ENCODE peak calls at places on chromosome 12, in eight cellular contexts. T is GM20000; F is HTR-8/SVneo; Q is fibroblast of gingiva; B is effector memory CD8-positive, alpha-beta T cell; X is tibial artery; R is HFFc6; D is frontal cortex. V is an unnamed sample.

GRCh38 chr12:122473543-122474323 is 27.0 kb downstream of the ZCCHC8 start:
- DNase-seq in T (peak), F (no peak), Q (no peak), B (no peak), X (no peak), R (no peak), D (no peak), V (peak)

GRCh38 chr12:106171117-106171750 is 32.5 kb upstream of the NUAK1 start:
- DNase-seq in T (no peak), F (no peak), Q (peak), B (no peak), X (no peak), R (no peak), D (no peak), V (no peak)

GRCh38 chr12:67710582-67710981 is 62.0 kb downstream of the DYRK2 start:
- DNase-seq in T (peak), F (no peak), Q (no peak), B (no peak), X (no peak), R (peak), D (no peak), V (peak)

GRCh38 chr12:26863515-26863914 is 30.5 kb upstream of the ITPR2 start:
- DNase-seq in T (no peak), F (no peak), Q (no peak), B (no peak), X (no peak), R (no peak), D (no peak), V (no peak)

GRCh38 chr12:122089080-122089479 is 10.5 kb downstream of the MLXIP start:
- DNase-seq in T (no peak), F (no peak), Q (no peak), B (no peak), X (no peak), R (no peak), D (no peak), V (no peak)

GRCh38 chr12:131912526-131913274 is 16.4 kb upstream of the PUS1 start:
- DNase-seq in T (no peak), F (peak), Q (peak), B (no peak), X (peak), R (peak), D (peak), V (peak)

GRCh38 chr12:96235497-96235826 is 41.3 kb downstream of the ELK3 start:
- DNase-seq in T (no peak), F (no peak), Q (no peak), B (no peak), X (no peak), R (no peak), D (no peak), V (no peak)

GRCh38 chr12:26032719-26033241 is 74.3 kb downstream of the RASSF8 start:
- DNase-seq in T (no peak), F (no peak), Q (peak), B (no peak), X (no peak), R (no peak), D (no peak), V (no peak)

GRCh38 chr12:33555128-33555527 is 115.5 kb upstream of the SYT10 start:
- DNase-seq in T (no peak), F (no peak), Q (no peak), B (no peak), X (no peak), R (no peak), D (no peak), V (no peak)

GRCh38 chr12:94127239-94128131 is 20.9 kb upstream of the PLXNC1 start:
- DNase-seq in T (no peak), F (no peak), Q (no peak), B (no peak), X (no peak), R (no peak), D (no peak), V (no peak)

V was measured in kidney glomerular epithelial cell.